ENCODE peak calls at places on chromosomes 16 and 17, in four cellular contexts. L is stomach, O is endothelial cell of umbilical vein, B is HCT116. U is an unnamed sample. For H3K36me3, the result is how much of the 10 kb centered on the place peaks cover.

GRCh38 chr17:83053021-83053778 is 26.2 kb upstream of the METRNL start:
- DNase-seq in O (peak), B (no peak), L (peak), U (no peak)

GRCh38 chr17:28744104-28744801 is 442 bp downstream of the TRAF4 start:
- DNase-seq in O (peak), L (peak), B (no peak), U (no peak)

GRCh38 chr17:41026668-41027471 is at the start of gene KRTAP1-5:
- DNase-seq in O (no peak), B (no peak), L (no peak), U (no peak)

GRCh38 chr17:32627233-32628008 is 140.6 kb downstream of the CDK5R1 start:
- DNase-seq in L (no peak), O (no peak), B (no peak), U (no peak)

GRCh38 chr16:4500283-4500682 is 24.1 kb downstream of the HMOX2 start:
- DNase-seq in B (peak), L (peak), O (peak), U (no peak)

GRCh38 chr16:89345663-89346150 is 128.2 kb downstream of the ZNF778 start:
- DNase-seq in B (no peak), L (peak), O (no peak), U (no peak)

GRCh38 chr17:4958102-4958501 is 7.2 kb downstream of the ENO3 start:
- DNase-seq in O (no peak), L (no peak), B (no peak), U (no peak)

GRCh38 chr17:19263621-19264010 is 26.4 kb downstream of the EPN2 start:
- DNase-seq in B (no peak), O (peak), L (no peak), U (no peak)

GRCh38 chr17:60141111-60142018 is 8.4 kb upstream of the CA4 start:
- DNase-seq in L (peak), B (no peak), O (no peak), U (no peak)

GRCh38 chr16:72561-73537 is at the start of gene RHBDF1:
- DNase-seq in L (peak), B (no peak), O (peak), U (no peak)

GRCh38 chr17:37160940-37161339 is 212.2 kb downstream of the AATF start:
- DNase-seq in L (no peak), O (peak), B (no peak), U (no peak)

GRCh38 chr16:19344224-19344801 is 58.8 kb downstream of the CLEC19A start:
- DNase-seq in B (no peak), O (no peak), L (no peak), U (no peak)

GRCh38 chr17:28928061-28928460 is 23.3 kb downstream of the PHF12 start:
- DNase-seq in L (no peak), O (no peak), B (no peak), U (no peak)

GRCh38 chr16:46745594-46745993 is 2.5 kb downstream of the MYLK3 start:
- DNase-seq in O (no peak), L (no peak), B (no peak), U (no peak)

GRCh38 chr16:4184038-4184702 is 57.7 kb downstream of the SRL start:
- DNase-seq in B (no peak), O (no peak), L (no peak), U (no peak)

GRCh38 chr16:69311533-69312388 is 611 bp downstream of the VPS4A start:
- DNase-seq in O (no peak), B (no peak), L (peak), U (no peak)

GRCh38 chr16:46673320-46674013 is 15.5 kb downstream of the VPS35 start:
- DNase-seq in L (peak), O (peak), B (peak), U (no peak)

GRCh38 chr17:6071528-6072065 is 1.4 kb downstream of the WSCD1 start:
- DNase-seq in L (no peak), O (no peak), B (no peak), U (no peak)

GRCh38 chr16:14362774-14363371 is 267.2 kb downstream of the PARN start:
- DNase-seq in L (no peak), O (no peak), B (no peak), U (no peak)

GRCh38 chr17:50883850-50884291 is 17.7 kb upstream of the TOB1 start:
- DNase-seq in O (no peak), B (no peak), L (peak), U (no peak)

GRCh38 chr17:57211543-57211942 is 44.8 kb upstream of the MSI2 start:
- DNase-seq in L (no peak), B (no peak), O (peak), U (peak)

GRCh38 chr17:74742153-74742515 is 5.1 kb downstream of the RAB37 start:
- DNase-seq in O (peak), L (no peak), B (no peak), U (no peak)

GRCh38 chr16:77277141-77277540 is 77.9 kb downstream of the SYCE1L start:
- DNase-seq in O (no peak), L (no peak), B (no peak), U (no peak)

GRCh38 chr17:50562266-50563094 is 2.0 kb downstream of the CACNA1G start:
- DNase-seq in O (no peak), L (no peak), B (no peak), U (no peak)

GRCh38 chr17:48522031-48522593 is 8.7 kb downstream of the HOXB1 start:
- DNase-seq in O (peak), B (no peak), L (no peak), U (no peak)

GRCh38 chr16:680967-681745 is 946 bp downstream of the STUB1 start:
- DNase-seq in B (no peak), L (peak), O (peak), U (no peak)

GRCh38 chr16:84243732-84244131 is 3.9 kb upstream of the KCNG4 start:
- DNase-seq in B (no peak), O (no peak), L (no peak), U (no peak)
- H3K36me3 ChIP-seq in B (under half), O (under half), L (under half), U (under half)

GRCh38 chr17:35433075-35433894 is 985 bp upstream of the SLFN12 start:
- DNase-seq in L (peak), B (peak), O (peak), U (no peak)
- H3K4me3 ChIP-seq in L (peak), B (no peak), O (peak), U (peak)

GRCh38 chr17:8109669-8110455 is 8.5 kb downstream of the ALOXE3 start:
- DNase-seq in B (no peak), O (peak), L (peak), U (no peak)
- TF ChIP-seq POLR2AphosphoS5 in B (no peak), O (no peak), L (no peak), U (no peak)

GRCh38 chr17:76529224-76529642 is 8.3 kb downstream of the CYGB start:
- DNase-seq in L (peak), O (peak), B (no peak), U (no peak)
- H3K36me3 ChIP-seq in L (under half), O (under half), B (under half), U (under half)

DNA sequence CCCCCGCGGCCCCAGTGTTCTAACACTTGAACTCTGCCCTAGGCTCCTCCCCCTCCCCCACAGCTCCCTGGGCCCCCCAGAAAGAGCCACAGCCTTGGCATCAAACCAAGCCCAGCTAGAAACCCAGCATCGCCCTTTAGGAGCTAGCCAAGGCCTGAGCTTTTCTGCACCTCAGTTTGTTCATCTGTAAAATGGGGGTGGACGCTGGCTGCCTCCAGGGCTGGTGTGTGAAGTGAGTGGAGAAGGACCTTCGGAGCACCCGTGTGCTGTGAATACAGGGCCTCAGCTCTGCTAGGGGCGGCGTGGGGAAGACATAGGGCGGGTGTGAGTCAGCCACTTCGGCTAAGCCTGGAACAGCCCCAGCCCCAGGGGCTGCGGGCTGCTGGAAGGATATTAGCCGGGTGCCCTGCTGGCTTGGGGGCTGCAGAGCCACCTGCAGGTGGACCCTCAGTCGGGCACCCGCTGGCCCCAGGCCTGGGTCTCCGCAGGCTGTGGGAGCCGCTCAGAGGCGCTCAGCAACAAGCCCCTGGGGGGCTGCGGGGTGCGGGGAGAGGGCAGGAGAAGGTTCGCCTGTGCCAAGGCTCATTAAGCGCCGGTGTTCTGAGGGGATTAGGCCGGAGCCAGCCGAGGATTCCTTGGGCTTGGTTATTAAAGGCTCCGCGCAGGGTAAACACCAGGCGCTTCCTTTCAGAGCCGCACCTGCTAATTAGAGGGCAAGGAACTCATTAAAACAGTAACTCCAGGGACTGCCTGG is 217.0 kb upstream of the CIBAR2 start:
- DNase-seq in L (peak), O (peak), B (peak), U (no peak)
- H3K4me3 ChIP-seq in L (no peak), O (no peak), B (peak), U (no peak)

GRCh38 chr17:54864636-54865420 is 35.8 kb upstream of the TOM1L1 start:
- DNase-seq in B (no peak), L (no peak), O (no peak), U (peak)

GRCh38 chr17:54861469-54861983 is 39.1 kb upstream of the TOM1L1 start:
- DNase-seq in B (no peak), L (no peak), O (no peak), U (peak)

GRCh38 chr17:54859187-54859586 is 41.5 kb upstream of the TOM1L1 start:
- DNase-seq in O (no peak), B (no peak), L (no peak), U (no peak)

GRCh38 chr17:54864070-54864469 is 36.6 kb upstream of the TOM1L1 start:
- DNase-seq in O (no peak), B (no peak), L (no peak), U (peak)

DNA sequence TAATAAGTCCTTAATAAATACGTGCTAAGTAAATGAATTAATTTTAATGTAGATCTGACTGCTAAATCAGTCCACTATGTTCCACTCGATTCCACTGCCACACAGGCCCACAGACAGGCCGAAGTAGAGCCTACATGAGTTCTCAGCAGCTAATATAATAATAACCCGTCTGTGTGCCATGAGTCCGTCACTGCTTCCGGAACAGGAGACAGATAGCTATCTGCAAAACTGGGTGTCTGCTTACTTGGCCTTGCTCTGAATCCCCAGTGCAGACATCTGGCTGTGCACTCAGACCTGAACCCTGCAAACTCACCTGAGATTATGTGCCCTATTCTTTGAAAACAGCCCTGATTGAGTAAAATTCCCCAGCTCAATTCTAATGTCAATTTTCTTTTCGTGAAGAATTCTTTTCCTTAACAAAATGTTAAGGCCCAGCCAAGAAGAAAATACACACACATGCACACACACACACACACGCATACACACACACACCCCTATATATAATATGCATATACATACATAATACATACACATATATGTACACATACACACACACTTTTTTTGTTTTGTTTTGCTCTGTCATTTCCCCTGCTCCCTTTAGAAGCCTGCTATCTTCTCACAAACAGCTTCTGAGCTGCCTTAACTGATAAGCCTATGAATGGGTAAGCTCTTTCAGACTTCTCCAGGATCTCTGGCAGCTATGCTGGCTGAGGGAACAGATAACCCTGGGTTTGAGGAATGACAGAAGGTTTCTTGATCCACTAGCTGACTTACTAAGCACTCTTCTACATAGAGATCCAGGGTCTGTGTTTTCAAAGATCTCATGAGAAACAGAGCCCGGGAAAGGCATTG is 39.8 kb upstream of the TOM1L1 start:
- DNase-seq in O (no peak), B (no peak), L (no peak), U (no peak)
- TF ChIP-seq POLR2AphosphoS5 in O (no peak), B (no peak), L (no peak), U (no peak)

DNA sequence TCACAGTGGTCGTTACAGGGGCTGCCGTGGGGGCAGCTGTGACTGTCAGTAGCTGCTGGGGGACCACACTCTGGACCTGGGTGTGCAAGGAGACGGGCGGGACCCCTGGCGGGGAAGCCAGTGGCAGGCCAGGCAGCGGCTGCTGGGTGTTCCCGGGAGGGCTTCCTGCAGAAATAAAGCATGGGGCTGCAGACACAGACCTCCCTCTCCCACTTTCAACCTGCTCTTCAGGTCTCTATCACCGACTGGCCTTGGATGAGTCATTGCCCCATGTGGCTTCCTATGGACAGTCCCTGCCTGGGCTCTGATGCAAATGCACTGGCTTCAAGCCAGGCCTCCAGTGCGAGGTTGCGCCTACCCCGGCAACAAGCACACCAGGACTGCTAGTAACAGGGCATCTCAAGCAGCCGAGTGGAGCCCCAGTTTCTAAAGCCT is 17.2 kb downstream of the SREBF1 start:
- DNase-seq in L (peak), O (peak), B (no peak), U (no peak)
- H3K36me3 ChIP-seq in L (under half), O (under half), B (under half), U (half or more)